ENCODE peak calls at places on chromosomes 16 and 17, in six cellular contexts. M, B, N, R, Y and G are unnamed samples.
A peak's percentile ranks its signal among the peaks of the same experiment; 100 is the strongest.

GRCh38 chr17:79019631-79020584 is 4.1 kb upstream of the C1QTNF1 start:
- DNase-seq in N (peak; percentile 39), R (peak; percentile 78), B (peak; percentile 76), Y (peak; percentile 68), M (peak; percentile 91), G (peak; percentile 26)

GRCh38 chr16:84048306-84048705 is 5.7 kb upstream of the SLC38A8 start:
- DNase-seq in Y (peak; percentile 59), M (no peak), R (no peak), B (no peak), N (no peak), G (no peak)

GRCh38 chr17:72502940-72503341 is 382.1 kb downstream of the SOX9 start:
- DNase-seq in R (peak; percentile 24), Y (no peak), B (no peak), M (no peak), N (no peak), G (no peak)

GRCh38 chr17:82372063-82372590 is 562 bp downstream of the UTS2R start:
- DNase-seq in R (no peak), N (no peak), Y (no peak), M (no peak), B (no peak), G (no peak)

GRCh38 chr16:65178151-65178550 is 56.3 kb upstream of the CDH11 start:
- DNase-seq in M (no peak), R (peak; percentile 74), Y (no peak), B (no peak), N (no peak), G (no peak)

GRCh38 chr17:20961551-20961950 is 81.3 kb downstream of the USP22 start:
- DNase-seq in R (no peak), M (no peak), Y (no peak), N (no peak), B (no peak), G (no peak)

GRCh38 chr16:86157616-86158247 is 258.8 kb downstream of the IRF8 start:
- DNase-seq in Y (peak; percentile 29), N (no peak), R (peak; percentile 82), M (no peak), B (no peak), G (no peak)

GRCh38 chr17:80219777-80220708 is at the start of the genes SGSH and SLC26A11:
- DNase-seq in Y (peak; percentile 92), R (peak; percentile 45), B (peak; percentile 87), M (peak; percentile 76), N (peak; percentile 49), G (peak; percentile 55)

GRCh38 chr17:4136373-4136772 is 6.5 kb downstream of the ZZEF1 start:
- DNase-seq in B (peak; percentile 55), Y (no peak), R (peak; percentile 37), N (no peak), M (no peak), G (no peak)

GRCh38 chr17:44132275-44132821 is 8.9 kb upstream of the HDAC5 start:
- DNase-seq in Y (no peak), R (no peak), N (no peak), B (no peak), M (no peak), G (no peak)

GRCh38 chr17:15255713-15256454 is 9.2 kb downstream of the PMP22 start:
- DNase-seq in R (peak; percentile 73), M (no peak), B (no peak), Y (no peak), N (no peak), G (no peak)

GRCh38 chr16:31129568-31130335 is 5.8 kb downstream of the PRSS8 start:
- DNase-seq in R (no peak), Y (peak; percentile 16), M (no peak), N (no peak), B (peak; percentile 73), G (no peak)

GRCh38 chr17:57506253-57506911 is 238.7 kb downstream of the CCDC182 start:
- DNase-seq in N (no peak), R (no peak), B (no peak), Y (no peak), M (no peak), G (no peak)

GRCh38 chr16:57185446-57185944 is 344 bp downstream of the PSME3IP1 start:
- DNase-seq in R (peak; percentile 70), N (no peak), B (peak; percentile 54), M (peak; percentile 43), Y (peak; percentile 67), G (no peak)

GRCh38 chr16:10752843-10753523 is 9.3 kb downstream of the NUBP1 start:
- DNase-seq in N (no peak), B (peak; percentile 86), M (peak; percentile 86), Y (no peak), R (no peak), G (no peak)

GRCh38 chr17:3534881-3535252 is 22.7 kb downstream of the TRPV3 start:
- DNase-seq in B (no peak), Y (no peak), M (no peak), R (peak; percentile 10), N (no peak), G (no peak)

GRCh38 chr17:34382586-34383224 is 19.7 kb upstream of the CCL1 start:
- DNase-seq in B (no peak), N (no peak), R (no peak), Y (no peak), M (no peak), G (no peak)

GRCh38 chr16:80436510-80436909 is 104.3 kb upstream of the DYNLRB2 start:
- DNase-seq in N (no peak), Y (no peak), M (no peak), R (no peak), B (no peak), G (no peak)

GRCh38 chr17:35315283-35315682 is 58.1 kb downstream of the SLFN11 start:
- DNase-seq in N (no peak), R (peak; percentile 85), B (peak; percentile 38), M (no peak), Y (no peak), G (no peak)

GRCh38 chr17:18382441-18383078 is 5.0 kb downstream of the EVPLL start:
- DNase-seq in N (no peak), B (no peak), R (no peak), M (no peak), Y (no peak), G (no peak)

GRCh38 chr17:29205047-29205446 is 24.8 kb upstream of the MYO18A start:
- DNase-seq in Y (no peak), B (no peak), N (no peak), R (no peak), M (no peak), G (no peak)

GRCh38 chr16:77406680-77407079 is 28.2 kb downstream of the ADAMTS18 start:
- DNase-seq in B (no peak), Y (no peak), M (no peak), N (no peak), R (peak; percentile 1), G (no peak)

GRCh38 chr16:27426423-27427408 is 24.7 kb downstream of the IL21R start:
- DNase-seq in N (peak; percentile 50), B (no peak), R (peak; percentile 96), M (peak; percentile 49), Y (no peak), G (peak; percentile 77)

GRCh38 chr17:9228408-9229159 is 207.3 kb downstream of the NTN1 start:
- DNase-seq in B (peak; percentile 29), N (no peak), R (peak; percentile 58), M (no peak), Y (peak; percentile 51), G (no peak)

GRCh38 chr17:2453325-2453724 is 52.5 kb upstream of the MNT start:
- DNase-seq in M (no peak), Y (no peak), B (no peak), R (no peak), N (no peak), G (no peak)

GRCh38 chr17:27536781-27537180 is 80.5 kb downstream of the KSR1 start:
- DNase-seq in Y (no peak), B (no peak), M (no peak), R (no peak), N (no peak), G (no peak)

GRCh38 chr16:59614466-59615240 is 880.5 kb upstream of the GOT2 start:
- DNase-seq in R (no peak), N (no peak), Y (no peak), M (no peak), B (no peak), G (no peak)
- H3K9me3 ChIP-seq in R (no peaks in the 10 kb centered on the region), N (no peaks in the 10 kb centered on the region), Y (no peaks in the 10 kb centered on the region), M (no peaks in the 10 kb centered on the region), B (no peaks in the 10 kb centered on the region), G (peaks cover 8% of the 10 kb centered on the region)

DNA sequence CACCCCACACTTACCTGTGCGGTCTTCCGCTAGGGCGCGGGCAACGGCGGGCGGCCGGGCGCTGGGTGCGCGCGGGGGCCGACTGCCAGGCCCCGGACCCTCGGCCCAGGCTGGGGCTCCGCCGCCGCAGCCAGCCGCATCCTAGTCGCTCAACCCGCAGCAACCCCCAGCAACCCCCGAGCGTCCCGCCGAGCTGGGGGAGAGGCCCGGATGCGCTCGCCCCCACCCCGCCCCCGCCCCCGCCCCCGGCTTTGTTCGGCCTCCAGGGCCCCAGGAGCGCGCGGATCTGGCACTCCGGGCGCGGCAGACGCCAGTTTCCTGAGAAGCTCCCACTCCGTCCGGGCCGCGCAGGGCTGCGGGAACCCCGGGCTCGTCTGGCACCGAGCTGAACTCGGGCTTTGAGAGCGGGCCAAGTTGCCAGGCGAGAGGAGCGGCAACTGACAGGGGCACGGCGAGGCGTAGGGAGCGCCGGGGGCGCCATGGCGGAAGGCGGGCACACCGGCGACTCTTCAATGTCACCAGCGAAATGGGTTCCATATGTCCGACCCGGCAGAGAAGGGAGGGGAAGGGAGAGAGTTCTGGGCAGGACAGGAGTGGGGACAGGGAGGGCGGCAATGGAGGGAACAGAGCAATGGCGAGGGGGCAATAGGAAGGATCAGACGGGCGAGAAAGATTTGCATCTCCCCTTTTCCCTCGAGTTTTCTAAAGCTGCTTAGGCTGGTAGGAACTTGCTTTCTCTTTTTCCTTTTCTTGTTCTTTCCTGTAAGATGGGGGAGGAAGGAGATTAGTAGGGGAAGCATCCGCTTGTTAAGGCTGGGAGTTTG is 13.7 kb downstream of the HOXB4 start:
- DNase-seq in R (no peak), Y (no peak), M (no peak), B (no peak), N (no peak), G (no peak)
- H3K27me3 ChIP-seq in R (no peaks in the 10 kb centered on the region), Y (peaks cover 93% of the 10 kb centered on the region), M (peaks cover 11% of the 10 kb centered on the region), B (peaks cover 59% of the 10 kb centered on the region), N (no peaks in the 10 kb centered on the region), G (peaks cover 9% of the 10 kb centered on the region)

DNA sequence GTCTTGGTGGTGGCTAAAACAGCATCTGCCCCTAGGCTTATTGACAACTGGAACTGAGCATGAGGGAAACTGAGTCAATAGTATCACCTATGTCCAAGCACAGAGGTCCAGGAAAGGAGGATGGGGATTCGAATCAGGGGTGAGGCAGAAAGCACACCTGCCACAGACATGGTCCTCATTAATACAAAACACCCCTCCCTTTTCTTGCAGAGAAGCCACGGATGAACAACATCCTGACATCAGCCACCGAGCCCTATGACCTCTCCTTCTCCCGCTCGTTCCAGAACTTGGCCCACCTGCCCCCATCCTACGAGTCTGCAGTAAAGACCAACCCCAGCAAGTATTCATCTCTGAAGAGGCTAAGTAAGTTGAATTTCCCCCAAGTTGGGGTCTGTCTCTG is 42.7 kb upstream of the DNAH9 start:
- DNase-seq in M (no peak), Y (no peak), B (no peak), R (no peak), N (no peak), G (no peak)
- H3K9me3 ChIP-seq in M (no peaks in the 10 kb centered on the region), Y (no peaks in the 10 kb centered on the region), B (no peaks in the 10 kb centered on the region), R (peaks cover 63% of the 10 kb centered on the region), N (no peaks in the 10 kb centered on the region), G (no peaks in the 10 kb centered on the region)

DNA sequence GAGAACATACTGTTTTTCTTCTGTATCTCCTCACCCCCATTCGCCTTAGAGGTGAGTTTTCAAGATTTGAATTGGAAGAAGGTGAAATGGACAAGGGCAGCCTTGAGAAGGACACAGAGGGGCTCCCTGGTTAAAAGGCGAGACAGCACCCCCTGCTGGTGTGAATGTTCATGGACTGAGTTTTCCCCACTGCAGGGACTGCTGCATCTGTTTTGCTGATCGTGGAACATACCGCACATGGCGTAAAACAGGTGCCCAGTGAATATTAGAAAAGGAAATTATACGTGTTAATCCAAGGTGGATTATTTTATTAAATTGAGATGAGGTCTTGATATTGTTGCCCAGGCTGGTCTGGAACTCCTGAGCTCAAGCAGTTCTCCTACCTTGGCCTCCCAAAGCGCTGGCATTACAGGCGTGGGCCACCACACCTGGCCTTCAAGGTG is 54.5 kb downstream of the NDE1 start:
- DNase-seq in R (peak; percentile 69), Y (peak; percentile 81), B (peak; percentile 79), M (peak; percentile 83), N (peak; percentile 60), G (peak; percentile 80)
- H3K27me3 ChIP-seq in R (no peaks in the 10 kb centered on the region), Y (no peaks in the 10 kb centered on the region), B (no peaks in the 10 kb centered on the region), M (no peaks in the 10 kb centered on the region), N (no peaks in the 10 kb centered on the region), G (no peaks in the 10 kb centered on the region)